ENCODE peak calls at places on chromosome 19, in eight cellular contexts. One of them, this sample, is unnamed.

GRCh38 chr19:52673014-52673413 is 34.9 kb upstream of the ZNF83 start:
- DNase-seq in GM23248: no peak
- DNase-seq in fibroblast of lung: peak; percentile 57
- DNase-seq in PC-3: no peak
- DNase-seq in SK-N-MC: no peak
- DNase-seq in IMR-90: peak; percentile 43
- DNase-seq in GM12878: no peak
- DNase-seq in colonic mucosa: no peak
- DNase-seq in this sample: no peak

GRCh38 chr19:12111176-12111575 is 29.0 kb downstream of the ZNF20 start:
- DNase-seq in GM12878: no peak
- DNase-seq in GM23248: no peak
- DNase-seq in fibroblast of lung: no peak
- DNase-seq in IMR-90: no peak
- DNase-seq in colonic mucosa: no peak
- DNase-seq in SK-N-MC: no peak
- DNase-seq in PC-3: no peak
- DNase-seq in this sample: no peak

GRCh38 chr19:53624776-53625540 is 6.8 kb upstream of the DPRX start:
- DNase-seq in GM12878: no peak
- DNase-seq in GM23248: no peak
- DNase-seq in colonic mucosa: no peak
- DNase-seq in IMR-90: no peak
- DNase-seq in PC-3: no peak
- DNase-seq in SK-N-MC: no peak
- DNase-seq in fibroblast of lung: no peak
- DNase-seq in this sample: no peak

GRCh38 chr19:45499196-45500180 is 1.2 kb downstream of the PPM1N start:
- DNase-seq in fibroblast of lung: no peak
- DNase-seq in GM23248: peak; percentile 57
- DNase-seq in SK-N-MC: peak; percentile 50
- DNase-seq in GM12878: no peak
- DNase-seq in colonic mucosa: peak; percentile 78
- DNase-seq in PC-3: peak; percentile 42
- DNase-seq in IMR-90: no peak
- DNase-seq in this sample: peak; percentile 85

GRCh38 chr19:4015705-4016402 is 8.3 kb downstream of the PIAS4 start:
- DNase-seq in GM12878: no peak
- DNase-seq in IMR-90: no peak
- DNase-seq in GM23248: no peak
- DNase-seq in PC-3: no peak
- DNase-seq in fibroblast of lung: no peak
- DNase-seq in colonic mucosa: no peak
- DNase-seq in SK-N-MC: no peak
- DNase-seq in this sample: peak; percentile 80

GRCh38 chr19:7986321-7987083 is 18.9 kb downstream of the ELAVL1 start:
- DNase-seq in SK-N-MC: no peak
- DNase-seq in PC-3: peak; percentile 94
- DNase-seq in fibroblast of lung: peak; percentile 68
- DNase-seq in GM23248: peak; percentile 79
- DNase-seq in IMR-90: peak; percentile 82
- DNase-seq in GM12878: no peak
- DNase-seq in colonic mucosa: no peak
- DNase-seq in this sample: no peak

GRCh38 chr19:28468701-28469459 is 744.1 kb downstream of the UQCRFS1 start:
- DNase-seq in IMR-90: no peak
- DNase-seq in GM12878: no peak
- DNase-seq in colonic mucosa: peak; percentile 83
- DNase-seq in PC-3: peak; percentile 1
- DNase-seq in SK-N-MC: no peak
- DNase-seq in GM23248: peak; percentile 89
- DNase-seq in fibroblast of lung: no peak
- DNase-seq in this sample: peak; percentile 72

GRCh38 chr19:2097330-2098327 is 914 bp downstream of the IZUMO4 start:
- DNase-seq in IMR-90: no peak
- DNase-seq in GM12878: no peak
- DNase-seq in PC-3: no peak
- DNase-seq in fibroblast of lung: no peak
- DNase-seq in colonic mucosa: no peak
- DNase-seq in GM23248: peak; percentile 14
- DNase-seq in SK-N-MC: no peak
- DNase-seq in this sample: no peak

GRCh38 chr19:18733196-18733647 is 49.7 kb downstream of the CRTC1 start:
- DNase-seq in colonic mucosa: no peak
- DNase-seq in GM23248: no peak
- DNase-seq in SK-N-MC: no peak
- DNase-seq in GM12878: no peak
- DNase-seq in PC-3: no peak
- DNase-seq in IMR-90: peak; percentile 93
- DNase-seq in fibroblast of lung: peak; percentile 90
- DNase-seq in this sample: peak; percentile 72

GRCh38 chr19:44779150-44779549 is 1.5 kb downstream of the CBLC start:
- DNase-seq in IMR-90: no peak
- DNase-seq in colonic mucosa: no peak
- DNase-seq in fibroblast of lung: no peak
- DNase-seq in SK-N-MC: no peak
- DNase-seq in GM12878: no peak
- DNase-seq in GM23248: no peak
- DNase-seq in PC-3: no peak
- DNase-seq in this sample: no peak

DNA sequence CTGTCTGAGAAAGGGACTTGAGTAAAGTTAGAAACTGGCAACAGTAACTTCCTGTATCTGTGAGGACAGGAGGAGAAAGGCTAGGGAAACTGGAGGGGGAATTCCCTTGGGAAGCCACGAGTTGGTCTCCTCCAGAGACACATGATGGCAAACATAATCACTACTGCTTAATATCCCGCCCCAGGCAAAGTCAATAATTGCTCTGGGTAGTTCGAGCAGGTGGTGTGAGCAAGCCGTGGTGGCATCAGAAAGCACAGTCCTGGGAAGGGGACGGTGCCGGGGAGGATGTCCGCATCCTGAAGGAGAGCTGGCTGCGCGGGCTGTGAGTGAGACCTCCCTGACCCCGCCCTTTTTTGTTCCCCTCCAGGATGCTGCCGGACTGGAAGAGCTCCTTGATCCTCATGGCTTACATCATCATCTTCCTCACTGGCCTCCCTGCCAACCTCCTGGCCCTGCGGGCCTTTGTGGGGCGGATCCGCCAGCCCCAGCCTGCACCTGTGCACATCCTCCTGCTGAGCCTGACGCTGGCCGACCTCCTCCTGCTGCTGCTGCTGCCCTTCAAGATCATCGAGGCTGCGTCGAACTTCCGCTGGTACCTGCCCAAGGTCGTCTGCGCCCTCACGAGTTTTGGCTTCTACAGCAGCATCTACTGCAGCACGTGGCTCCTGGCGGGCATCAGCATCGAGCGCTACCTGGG is 1.4 kb downstream of the FFAR2 start:
- DNase-seq in GM23248: no peak
- DNase-seq in SK-N-MC: no peak
- DNase-seq in GM12878: no peak
- DNase-seq in PC-3: peak; percentile 9
- DNase-seq in IMR-90: no peak
- DNase-seq in colonic mucosa: no peak
- DNase-seq in fibroblast of lung: no peak
- DNase-seq in this sample: no peak
- H3K9ac ChIP-seq in GM23248: no peak overlapping the region
- H3K9ac ChIP-seq in SK-N-MC: no peak overlapping the region
- H3K9ac ChIP-seq in GM12878: no peak overlapping the region
- H3K9ac ChIP-seq in PC-3: no peak overlapping the region
- H3K9ac ChIP-seq in IMR-90: no peak overlapping the region
- H3K9ac ChIP-seq in colonic mucosa: peak overlapping the region; percentile 50
- H3K9ac ChIP-seq in fibroblast of lung: no peak overlapping the region
- H3K9ac ChIP-seq in this sample: no peak overlapping the region

GRCh38 chr19:38543807-38544568 is 73.8 kb downstream of the MAP4K1 start:
- DNase-seq in PC-3: peak; percentile 80
- DNase-seq in IMR-90: peak; percentile 86
- DNase-seq in GM23248: peak; percentile 89
- DNase-seq in colonic mucosa: peak; percentile 40
- DNase-seq in GM12878: peak; percentile 64
- DNase-seq in fibroblast of lung: peak; percentile 80
- DNase-seq in SK-N-MC: no peak
- DNase-seq in this sample: peak; percentile 86

GRCh38 chr19:38545596-38545995 is 72.2 kb downstream of the MAP4K1 start:
- DNase-seq in IMR-90: no peak
- DNase-seq in GM23248: peak; percentile 32
- DNase-seq in SK-N-MC: no peak
- DNase-seq in fibroblast of lung: no peak
- DNase-seq in PC-3: no peak
- DNase-seq in GM12878: no peak
- DNase-seq in colonic mucosa: no peak
- DNase-seq in this sample: no peak

GRCh38 chr19:38543286-38543806 is 74.4 kb downstream of the MAP4K1 start:
- DNase-seq in IMR-90: no peak
- DNase-seq in colonic mucosa: no peak
- DNase-seq in SK-N-MC: no peak
- DNase-seq in GM12878: no peak
- DNase-seq in GM23248: no peak
- DNase-seq in PC-3: no peak
- DNase-seq in fibroblast of lung: no peak
- DNase-seq in this sample: no peak

GRCh38 chr19:38542040-38542439 is 75.7 kb downstream of the MAP4K1 start:
- DNase-seq in IMR-90: no peak
- DNase-seq in colonic mucosa: no peak
- DNase-seq in GM12878: no peak
- DNase-seq in fibroblast of lung: no peak
- DNase-seq in SK-N-MC: no peak
- DNase-seq in PC-3: no peak
- DNase-seq in GM23248: no peak
- DNase-seq in this sample: no peak

DNA sequence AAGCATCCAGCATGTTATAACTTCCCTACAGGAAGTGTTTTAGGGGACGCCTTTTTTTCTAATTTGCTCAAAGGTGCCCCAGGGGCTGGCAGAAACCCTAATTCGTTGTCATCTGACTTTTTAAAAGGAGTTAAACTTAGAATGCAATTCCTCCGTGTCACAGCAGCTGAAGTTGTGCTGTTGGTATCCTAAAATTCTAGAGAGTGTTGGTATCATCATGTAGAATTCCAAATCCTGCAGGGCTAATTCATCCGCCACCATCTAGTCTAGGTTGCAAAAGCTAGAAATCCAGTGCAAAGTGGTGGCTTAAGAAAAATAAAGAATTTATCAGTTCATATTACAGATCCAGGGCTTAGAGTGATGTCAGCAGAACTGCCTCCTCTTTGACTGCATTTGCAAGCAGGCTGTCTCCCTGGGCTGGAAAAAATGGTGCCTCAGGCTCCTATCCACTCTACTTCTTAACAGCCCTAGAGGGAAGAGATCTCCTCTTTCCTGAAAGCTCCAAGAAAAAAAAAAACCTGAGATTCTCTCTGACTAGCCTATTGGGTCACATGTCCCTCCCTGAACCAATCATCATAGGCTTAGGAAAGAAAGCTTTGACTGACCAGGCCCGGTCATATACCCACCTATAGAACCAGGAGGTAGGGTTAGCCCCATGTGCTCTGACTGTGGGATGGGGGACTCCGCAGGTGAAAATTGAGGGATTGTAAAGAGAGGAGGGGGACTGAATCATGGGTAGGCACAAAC is 73.0 kb downstream of the MAP4K1 start:
- DNase-seq in colonic mucosa: no peak
- DNase-seq in IMR-90: peak; percentile 5
- DNase-seq in fibroblast of lung: no peak
- DNase-seq in PC-3: no peak
- DNase-seq in GM23248: peak; percentile 18
- DNase-seq in GM12878: no peak
- DNase-seq in SK-N-MC: peak; percentile 65
- DNase-seq in this sample: no peak
- H3K9ac ChIP-seq in colonic mucosa: no peak overlapping the region
- H3K9ac ChIP-seq in IMR-90: peak overlapping the region; percentile 39
- H3K9ac ChIP-seq in fibroblast of lung: no peak overlapping the region
- H3K9ac ChIP-seq in PC-3: no peak overlapping the region
- H3K9ac ChIP-seq in GM23248: peak overlapping the region; percentile 16
- H3K9ac ChIP-seq in GM12878: peak overlapping the region; percentile 6
- H3K9ac ChIP-seq in SK-N-MC: no peak overlapping the region
- H3K9ac ChIP-seq in this sample: no peak overlapping the region

DNA sequence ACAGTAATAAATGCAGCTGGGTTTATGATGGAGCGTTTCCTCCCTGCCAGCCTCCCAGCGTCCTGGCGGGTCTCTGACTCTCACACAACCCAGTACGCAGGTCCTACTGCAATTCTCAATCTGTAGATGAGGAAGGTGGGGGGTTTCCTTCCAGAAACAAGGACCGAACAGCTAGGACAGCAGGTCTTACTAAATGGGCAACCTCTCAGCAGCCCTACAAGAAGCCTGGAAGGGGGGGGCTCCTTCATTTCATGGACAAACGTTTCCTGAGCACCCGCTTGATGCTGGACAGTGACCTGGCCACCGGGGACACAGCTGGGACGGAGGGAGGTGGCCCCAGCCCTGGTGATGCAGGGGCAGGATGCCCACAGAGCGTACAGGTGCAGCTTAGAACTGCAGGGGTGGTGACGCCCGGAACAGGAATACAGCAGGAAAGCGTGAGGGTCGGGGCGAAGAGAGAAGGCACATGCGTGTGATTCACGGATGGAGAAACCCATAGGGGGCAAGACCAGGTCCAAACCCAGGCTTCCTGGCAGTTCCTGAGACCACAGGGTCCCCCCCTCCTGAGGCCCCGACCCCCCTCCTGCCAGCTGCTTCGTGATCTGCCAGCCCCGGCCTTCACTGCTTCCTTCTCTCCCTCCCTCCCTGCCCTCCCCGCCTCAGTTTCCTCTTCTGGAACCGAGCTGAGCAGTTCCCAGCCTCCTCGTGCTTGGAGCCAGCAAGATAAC is 732 bp upstream of the C2CD4C start:
- DNase-seq in PC-3: no peak
- DNase-seq in colonic mucosa: no peak
- DNase-seq in SK-N-MC: no peak
- DNase-seq in IMR-90: no peak
- DNase-seq in GM12878: no peak
- DNase-seq in GM23248: no peak
- DNase-seq in fibroblast of lung: no peak
- DNase-seq in this sample: no peak
- H3K9ac ChIP-seq in PC-3: no peak overlapping the region
- H3K9ac ChIP-seq in colonic mucosa: no peak overlapping the region
- H3K9ac ChIP-seq in SK-N-MC: no peak overlapping the region
- H3K9ac ChIP-seq in IMR-90: no peak overlapping the region
- H3K9ac ChIP-seq in GM12878: no peak overlapping the region
- H3K9ac ChIP-seq in GM23248: no peak overlapping the region
- H3K9ac ChIP-seq in fibroblast of lung: no peak overlapping the region
- H3K9ac ChIP-seq in this sample: no peak overlapping the region

GRCh38 chr19:29492761-29493160 is 33.0 kb upstream of the VSTM2B start:
- DNase-seq in GM23248: no peak
- DNase-seq in SK-N-MC: no peak
- DNase-seq in fibroblast of lung: no peak
- DNase-seq in PC-3: peak; percentile 51
- DNase-seq in GM12878: no peak
- DNase-seq in colonic mucosa: no peak
- DNase-seq in IMR-90: peak; percentile 1
- DNase-seq in this sample: no peak
- H3K9ac ChIP-seq in GM23248: no peak overlapping the region
- H3K9ac ChIP-seq in SK-N-MC: no peak overlapping the region
- H3K9ac ChIP-seq in fibroblast of lung: no peak overlapping the region
- H3K9ac ChIP-seq in PC-3: no peak overlapping the region
- H3K9ac ChIP-seq in GM12878: no peak overlapping the region
- H3K9ac ChIP-seq in colonic mucosa: no peak overlapping the region
- H3K9ac ChIP-seq in IMR-90: no peak overlapping the region
- H3K9ac ChIP-seq in this sample: no peak overlapping the region

GRCh38 chr19:32526895-32527294 is 54.1 kb upstream of the PDCD5 start:
- DNase-seq in SK-N-MC: no peak
- DNase-seq in IMR-90: no peak
- DNase-seq in PC-3: no peak
- DNase-seq in GM23248: no peak
- DNase-seq in fibroblast of lung: no peak
- DNase-seq in colonic mucosa: no peak
- DNase-seq in GM12878: no peak
- DNase-seq in this sample: no peak
- H3K9ac ChIP-seq in SK-N-MC: no peak overlapping the region
- H3K9ac ChIP-seq in IMR-90: no peak overlapping the region
- H3K9ac ChIP-seq in PC-3: no peak overlapping the region
- H3K9ac ChIP-seq in GM23248: no peak overlapping the region
- H3K9ac ChIP-seq in fibroblast of lung: no peak overlapping the region
- H3K9ac ChIP-seq in colonic mucosa: no peak overlapping the region
- H3K9ac ChIP-seq in GM12878: no peak overlapping the region
- H3K9ac ChIP-seq in this sample: no peak overlapping the region